ENCODE peak calls at places on chromosomes 12 and 14, in seven cellular contexts. C is cardiac muscle cell, J is B cell, D is NCI-H1092, K is fibroblast of gingiva, O is NCI-H1105, E is astrocyte of the cerebellum. X is an unnamed sample.

GRCh38 chr12:10802587-10802986 is at the start of gene TAS2R7:
- DNase-seq in C (no peak), J (no peak), D (no peak), K (no peak), O (no peak), E (no peak), X (no peak)

GRCh38 chr14:81818271-81818670 is 284.6 kb upstream of the SEL1L start:
- DNase-seq in C (no peak), J (no peak), D (no peak), K (no peak), O (no peak), E (no peak), X (no peak)

GRCh38 chr12:109732321-109733305 is 19.0 kb downstream of the FAM222A start:
- DNase-seq in C (no peak), J (no peak), D (no peak), K (no peak), O (no peak), E (no peak), X (no peak)

GRCh38 chr12:89261210-89261609 is 91.1 kb downstream of the DUSP6 start:
- DNase-seq in C (no peak), J (no peak), D (no peak), K (peak), O (no peak), E (no peak), X (no peak)

GRCh38 chr14:75379246-75379929 is 48.4 kb upstream of the JDP2 start:
- DNase-seq in C (no peak), J (no peak), D (no peak), K (no peak), O (no peak), E (no peak), X (no peak)

GRCh38 chr14:89720741-89721315 is 233.7 kb downstream of the EFCAB11 start:
- DNase-seq in C (no peak), J (peak), D (no peak), K (no peak), O (no peak), E (no peak), X (no peak)

GRCh38 chr12:10563966-10564365 is 49.4 kb downstream of the MAGOHB start:
- DNase-seq in C (no peak), J (no peak), D (no peak), K (peak), O (no peak), E (no peak), X (no peak)

GRCh38 chr12:106446429-106447092 is 89.0 kb downstream of the POLR3B start:
- DNase-seq in C (no peak), J (no peak), D (peak), K (no peak), O (peak), E (peak), X (peak)

GRCh38 chr14:29461131-29461530 is 466.5 kb downstream of the PRKD1 start:
- DNase-seq in C (no peak), J (no peak), D (no peak), K (no peak), O (no peak), E (no peak), X (no peak)

GRCh38 chr14:94897092-94897491 is 127.2 kb upstream of the GSC start:
- DNase-seq in C (peak), J (no peak), D (no peak), K (peak), O (no peak), E (peak), X (no peak)

GRCh38 chr14:38481939-38482678 is 226.2 kb upstream of the CLEC14A start:
- DNase-seq in C (peak), J (no peak), D (peak), K (peak), O (no peak), E (peak), X (peak)

GRCh38 chr14:80315681-80316080 is 104.4 kb upstream of the DIO2 start:
- DNase-seq in C (no peak), J (no peak), D (no peak), K (peak), O (no peak), E (peak), X (no peak)

GRCh38 chr12:4855121-4855924 is 54.4 kb upstream of the KCNA1 start:
- DNase-seq in C (peak), J (peak), D (peak), K (peak), O (peak), E (peak), X (peak)

GRCh38 chr12:4307593-4308333 is 13.2 kb upstream of the TIGAR start:
- DNase-seq in C (peak), J (no peak), D (peak), K (peak), O (peak), E (peak), X (peak)

GRCh38 chr12:68223067-68223747 is 2.4 kb downstream of the IL26 start:
- DNase-seq in C (peak), J (peak), D (peak), K (peak), O (peak), E (peak), X (peak)